ENCODE peak calls at places on chromosome X, in nine cellular contexts. X is naive B cell; S is cardiac muscle cell; F is endothelial cell; E is ELF-1; T is GM03348; Y is stimulated activated CD4-positive, alpha-beta T cell treated with anti-CD3 and anti-CD28 coated beads, Interleukin-4, amount 100 ng/mL, for 1 hour; U is effector memory CD8-positive, alpha-beta T cell; G is upper lobe of left lung. W is an unnamed sample.

GRCh38 chrX:46630141-46630540 is 56.6 kb downstream of the CHST7 start:
- DNase-seq in G (no peak), T (peak; percentile 22), U (no peak), Y (no peak), E (no peak), X (no peak), F (no peak), S (no peak), W (no peak)

GRCh38 chrX:101260435-101260834 is 30.7 kb downstream of the TAF7L start:
- DNase-seq in T (peak; percentile 12), G (no peak), F (peak; percentile 22), Y (no peak), S (peak; percentile 10), X (no peak), E (peak; percentile 70), U (no peak), W (no peak)

GRCh38 chrX:148914783-148915182 is 414.4 kb downstream of the AFF2 start:
- DNase-seq in X (no peak), T (no peak), E (no peak), F (no peak), Y (no peak), U (no peak), S (no peak), G (no peak), W (no peak)

GRCh38 chrX:129726307-129727111 is 12.3 kb upstream of the XPNPEP2 start:
- DNase-seq in Y (peak; percentile 29), G (no peak), X (no peak), U (peak; percentile 25), S (peak; percentile 60), T (peak; percentile 61), F (peak; percentile 69), E (peak; percentile 92), W (no peak)

GRCh38 chrX:118423558-118423957 is 72.1 kb upstream of the DOCK11 start:
- DNase-seq in G (no peak), U (no peak), S (no peak), X (no peak), F (no peak), T (no peak), Y (no peak), E (no peak), W (no peak)

GRCh38 chrX:150842198-150842553 is 56.3 kb downstream of the CD99L2 start:
- DNase-seq in S (no peak), G (no peak), U (no peak), X (no peak), E (no peak), T (no peak), F (no peak), Y (no peak), W (no peak)

GRCh38 chrX:2395261-2395850 is 105.4 kb downstream of the DHRSX start:
- DNase-seq in E (peak; percentile 69), T (no peak), F (no peak), G (peak; percentile 39), U (no peak), X (no peak), Y (no peak), S (no peak), W (no peak)

GRCh38 chrX:41384041-41384705 is 50.2 kb downstream of the DDX3X start:
- DNase-seq in X (no peak), U (peak; percentile 12), F (no peak), T (peak; percentile 61), E (peak; percentile 74), S (no peak), G (no peak), Y (peak; percentile 63), W (no peak)

GRCh38 chrX:39969099-39969825 is 128.5 kb downstream of the BCOR start:
- DNase-seq in U (no peak), X (no peak), S (peak; percentile 28), E (peak; percentile 93), Y (peak; percentile 7), F (no peak), T (no peak), G (peak; percentile 39), W (no peak)

GRCh38 chrX:42934020-42934701 is 156.2 kb upstream of the PPP1R2C start:
- DNase-seq in T (no peak), Y (no peak), U (peak; percentile 24), G (no peak), E (no peak), F (no peak), S (no peak), X (peak; percentile 41), W (no peak)

GRCh38 chrX:63560601-63561218 is 209.6 kb upstream of the SPIN4 start:
- DNase-seq in X (peak; percentile 41), E (peak; percentile 97), U (peak; percentile 21), Y (peak; percentile 41), S (peak; percentile 80), T (peak; percentile 67), G (peak; percentile 39), F (peak; percentile 50), W (no peak)

GRCh38 chrX:10854594-10854993 is 234.2 kb upstream of the MID1 start:
- DNase-seq in X (no peak), U (no peak), F (no peak), T (no peak), S (no peak), Y (no peak), G (no peak), E (peak; percentile 11), W (no peak)

GRCh38 chrX:3384330-3384729 is 37.9 kb upstream of the MXRA5 start:
- DNase-seq in T (peak; percentile 11), F (no peak), S (no peak), G (no peak), E (no peak), X (no peak), Y (no peak), U (no peak), W (no peak)

GRCh38 chrX:147848009-147848408 is 63.7 kb upstream of the FMR1 start:
- DNase-seq in U (no peak), E (peak; percentile 58), X (no peak), S (no peak), T (no peak), Y (no peak), F (no peak), G (no peak), W (no peak)

GRCh38 chrX:72714471-72714916 is 388 bp upstream of the PHKA1 start:
- DNase-seq in S (peak; percentile 44), F (peak; percentile 36), U (no peak), G (peak; percentile 61), T (peak; percentile 65), Y (peak; percentile 1), X (no peak), E (peak; percentile 88), W (no peak)

GRCh38 chrX:134676440-134676839 is 18.2 kb upstream of the PLAC1 start:
- DNase-seq in Y (no peak), G (no peak), S (no peak), E (peak; percentile 27), X (no peak), F (no peak), T (peak; percentile 40), U (no peak), W (no peak)

GRCh38 chrX:109886122-109886761 is 116.7 kb upstream of the TMEM164 start:
- DNase-seq in E (peak; percentile 80), S (peak; percentile 67), T (peak; percentile 47), U (peak; percentile 2), X (no peak), G (no peak), Y (peak; percentile 10), F (peak; percentile 38), W (no peak)

GRCh38 chrX:22220941-22221340 is 51.8 kb upstream of the CBLL2 start:
- DNase-seq in U (no peak), E (no peak), X (no peak), S (no peak), Y (no peak), T (peak; percentile 21), G (no peak), F (no peak), W (no peak)

GRCh38 chrX:135931644-135932487 is 38.4 kb downstream of the SAGE1 start:
- DNase-seq in E (peak; percentile 75), G (peak; percentile 19), T (peak; percentile 22), F (peak; percentile 54), S (peak; percentile 59), X (peak; percentile 23), U (peak; percentile 21), Y (peak; percentile 35), W (no peak)